ENCODE peak calls at places on chromosomes 11 and 22, in four cellular contexts. One of them, this sample, is unnamed.

GRCh38 chr11:107957109-107957588 is 28.9 kb downstream of the RAB39A start:
- DNase-seq in MM.1S: peak; percentile 17
- DNase-seq in tibial artery: peak; percentile 59
- DNase-seq in heart left ventricle: no peak
- DNase-seq in this sample: no peak

GRCh38 chr11:14341968-14342367 is 17.0 kb downstream of the RRAS2 start:
- DNase-seq in MM.1S: no peak
- DNase-seq in tibial artery: no peak
- DNase-seq in heart left ventricle: no peak
- DNase-seq in this sample: no peak

GRCh38 chr22:20181194-20181931 is 30.5 kb upstream of the CCDC188 start:
- DNase-seq in MM.1S: no peak
- DNase-seq in tibial artery: no peak
- DNase-seq in heart left ventricle: no peak
- DNase-seq in this sample: no peak

GRCh38 chr11:57874981-57875380 is 113.4 kb downstream of the CTNND1 start:
- DNase-seq in MM.1S: no peak
- DNase-seq in tibial artery: no peak
- DNase-seq in heart left ventricle: no peak
- DNase-seq in this sample: no peak

GRCh38 chr11:66542362-66542761 is 3.5 kb downstream of the ZDHHC24 start:
- DNase-seq in MM.1S: no peak
- DNase-seq in tibial artery: no peak
- DNase-seq in heart left ventricle: no peak
- DNase-seq in this sample: no peak

GRCh38 chr11:112219476-112220232 is 6.6 kb upstream of the PTS start:
- DNase-seq in MM.1S: peak; percentile 66
- DNase-seq in tibial artery: no peak
- DNase-seq in heart left ventricle: peak; percentile 29
- DNase-seq in this sample: peak; percentile 57

GRCh38 chr11:131235328-131236298 is 134.8 kb upstream of the NTM start:
- DNase-seq in MM.1S: no peak
- DNase-seq in tibial artery: no peak
- DNase-seq in heart left ventricle: no peak
- DNase-seq in this sample: no peak

GRCh38 chr22:36860017-36860416 is 789 bp upstream of the NCF4 start:
- DNase-seq in MM.1S: no peak
- DNase-seq in tibial artery: no peak
- DNase-seq in heart left ventricle: no peak
- DNase-seq in this sample: no peak

GRCh38 chr11:63560506-63561179 is 2.5 kb downstream of the PLAAT2 start:
- DNase-seq in MM.1S: no peak
- DNase-seq in tibial artery: no peak
- DNase-seq in heart left ventricle: no peak
- DNase-seq in this sample: no peak

GRCh38 chr22:35455529-35455928 is 55.6 kb downstream of the MCM5 start:
- DNase-seq in MM.1S: no peak
- DNase-seq in tibial artery: no peak
- DNase-seq in heart left ventricle: no peak
- DNase-seq in this sample: no peak

GRCh38 chr11:46075928-46076327 is 45.3 kb downstream of the PHF21A start:
- DNase-seq in MM.1S: no peak
- DNase-seq in tibial artery: no peak
- DNase-seq in heart left ventricle: no peak
- DNase-seq in this sample: no peak

GRCh38 chr11:1267441-1268100 is 41.9 kb downstream of the TOLLIP start:
- DNase-seq in MM.1S: no peak
- DNase-seq in tibial artery: no peak
- DNase-seq in heart left ventricle: no peak
- DNase-seq in this sample: no peak

GRCh38 chr11:93541884-93542752 is 1.1 kb downstream of the SMCO4 start:
- DNase-seq in MM.1S: peak; percentile 31
- DNase-seq in tibial artery: peak; percentile 36
- DNase-seq in heart left ventricle: peak; percentile 55
- DNase-seq in this sample: no peak

GRCh38 chr22:47943729-47944700 is 1181.6 kb downstream of the TBC1D22A start:
- DNase-seq in MM.1S: no peak
- DNase-seq in tibial artery: no peak
- DNase-seq in heart left ventricle: no peak
- DNase-seq in this sample: no peak

GRCh38 chr11:472816-473215 is 22.7 kb downstream of the PTDSS2 start:
- DNase-seq in MM.1S: no peak
- DNase-seq in tibial artery: no peak
- DNase-seq in heart left ventricle: no peak
- DNase-seq in this sample: no peak

GRCh38 chr11:67381244-67381972 is 8.0 kb upstream of the CLCF1 start:
- DNase-seq in MM.1S: no peak
- DNase-seq in tibial artery: no peak
- DNase-seq in heart left ventricle: no peak
- DNase-seq in this sample: no peak

GRCh38 chr11:94768602-94769511 is 701 bp downstream of the AMOTL1 start:
- DNase-seq in MM.1S: peak; percentile 36
- DNase-seq in tibial artery: peak; percentile 33
- DNase-seq in heart left ventricle: peak; percentile 65
- DNase-seq in this sample: no peak

GRCh38 chr11:69873166-69874077 is 54.2 kb upstream of the FGF3 start:
- DNase-seq in MM.1S: no peak
- DNase-seq in tibial artery: no peak
- DNase-seq in heart left ventricle: no peak
- DNase-seq in this sample: no peak

GRCh38 chr11:30411383-30411782 is 88.5 kb downstream of the ARL14EP start:
- DNase-seq in MM.1S: no peak
- DNase-seq in tibial artery: no peak
- DNase-seq in heart left ventricle: no peak
- DNase-seq in this sample: no peak

GRCh38 chr22:24289138-24289537 is 18.5 kb downstream of the SPECC1L start:
- DNase-seq in MM.1S: no peak
- DNase-seq in tibial artery: no peak
- DNase-seq in heart left ventricle: no peak
- DNase-seq in this sample: no peak

GRCh38 chr22:48929276-48929790 is 898.3 kb downstream of the BRD1 start:
- DNase-seq in MM.1S: no peak
- DNase-seq in tibial artery: no peak
- DNase-seq in heart left ventricle: no peak
- DNase-seq in this sample: no peak

GRCh38 chr11:116179346-116179850 is 593.4 kb downstream of the BUD13 start:
- DNase-seq in MM.1S: no peak
- DNase-seq in tibial artery: no peak
- DNase-seq in heart left ventricle: no peak
- DNase-seq in this sample: no peak

GRCh38 chr22:46776876-46777608 is 14.6 kb downstream of the TBC1D22A start:
- DNase-seq in MM.1S: no peak
- DNase-seq in tibial artery: no peak
- DNase-seq in heart left ventricle: no peak
- DNase-seq in this sample: no peak

GRCh38 chr11:104928831-104929230 is 30.6 kb upstream of the CASP12 start:
- DNase-seq in MM.1S: no peak
- DNase-seq in tibial artery: no peak
- DNase-seq in heart left ventricle: no peak
- DNase-seq in this sample: no peak

GRCh38 chr22:49229483-49230193 is 598.0 kb downstream of the BRD1 start:
- DNase-seq in MM.1S: no peak
- DNase-seq in tibial artery: no peak
- DNase-seq in heart left ventricle: no peak
- DNase-seq in this sample: no peak

GRCh38 chr22:40567626-40568328 is 68.7 kb downstream of the MRTFA start:
- DNase-seq in MM.1S: no peak
- DNase-seq in tibial artery: no peak
- DNase-seq in heart left ventricle: no peak
- DNase-seq in this sample: no peak

GRCh38 chr11:63489879-63490278 is 1.1 kb downstream of the PLAAT5 start:
- DNase-seq in MM.1S: no peak
- DNase-seq in tibial artery: no peak
- DNase-seq in heart left ventricle: no peak
- DNase-seq in this sample: no peak

GRCh38 chr11:10233581-10233980 is 60.4 kb downstream of the SBF2 start:
- DNase-seq in MM.1S: no peak
- DNase-seq in tibial artery: no peak
- DNase-seq in heart left ventricle: no peak
- DNase-seq in this sample: no peak

GRCh38 chr11:83648610-83649467 is 362.7 kb upstream of the CCDC90B start:
- DNase-seq in MM.1S: no peak
- DNase-seq in tibial artery: no peak
- DNase-seq in heart left ventricle: no peak
- DNase-seq in this sample: no peak

GRCh38 chr11:3956748-3957147 is 101.3 kb downstream of the STIM1 start:
- DNase-seq in MM.1S: no peak
- DNase-seq in tibial artery: no peak
- DNase-seq in heart left ventricle: no peak
- DNase-seq in this sample: no peak

DNA sequence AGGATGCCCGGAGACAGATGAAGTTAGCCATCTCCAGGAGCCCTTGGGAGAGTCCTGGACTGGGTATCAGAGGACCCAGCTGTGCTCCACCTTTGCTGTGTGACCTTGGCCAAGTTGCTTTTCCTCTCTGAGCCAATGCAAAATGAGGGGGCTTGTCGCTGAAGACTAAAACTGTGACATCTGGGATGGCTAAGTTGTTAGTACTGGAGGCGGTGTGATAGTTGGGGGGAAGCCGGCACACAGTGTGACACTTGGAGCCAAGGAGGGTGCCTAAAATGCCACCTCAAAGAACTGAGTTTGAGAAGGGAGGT is 481 bp downstream of the INPP5J start:
- DNase-seq in MM.1S: no peak
- DNase-seq in tibial artery: no peak
- DNase-seq in heart left ventricle: no peak
- DNase-seq in this sample: no peak
- H3K4me3 ChIP-seq in MM.1S: no peak overlapping the region
- H3K4me3 ChIP-seq in tibial artery: peak overlapping the region; percentile 42
- H3K4me3 ChIP-seq in heart left ventricle: peak overlapping the region; percentile 32
- H3K4me3 ChIP-seq in this sample: no peak overlapping the region

GRCh38 chr11:74683279-74683871 is 47.9 kb downstream of the CHRDL2 start:
- DNase-seq in MM.1S: no peak
- DNase-seq in tibial artery: peak; percentile 21
- DNase-seq in heart left ventricle: no peak
- DNase-seq in this sample: no peak
- TF ChIP-seq CTCF in MM.1S: peak; percentile 15
- TF ChIP-seq CTCF in tibial artery: peak; percentile 54
- TF ChIP-seq CTCF in heart left ventricle: peak; percentile 56
- TF ChIP-seq CTCF in this sample: peak; percentile 41

DNA sequence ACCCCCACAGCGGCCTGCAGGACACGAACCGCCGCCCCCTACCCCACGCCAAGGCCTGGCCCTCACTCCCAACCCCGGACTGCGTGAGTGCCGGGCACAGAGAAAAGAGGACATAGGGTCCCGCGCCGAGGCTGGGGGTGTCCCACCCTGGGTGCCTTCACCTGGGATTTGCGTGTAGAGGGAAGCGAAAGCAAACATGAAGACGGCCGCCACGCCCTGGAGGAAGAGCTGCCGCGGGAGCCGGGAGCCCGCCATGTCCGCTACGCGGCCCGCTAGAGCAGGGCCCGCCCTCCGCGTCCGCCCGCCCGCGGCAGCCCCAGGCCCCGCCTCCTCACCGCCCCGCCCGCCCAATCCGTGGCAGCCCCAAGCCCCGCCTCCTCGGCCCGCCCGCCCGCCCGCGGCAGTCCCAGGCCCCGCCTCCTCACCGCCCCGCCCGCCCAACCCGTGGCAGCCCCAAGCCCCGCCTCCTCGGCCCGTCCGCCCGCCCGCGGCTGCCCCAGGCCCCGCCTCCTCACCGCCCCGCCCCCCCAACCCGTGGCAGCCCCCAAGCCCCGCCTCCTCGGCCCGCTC is at the start of gene LMF2:
- DNase-seq in MM.1S: no peak
- DNase-seq in tibial artery: peak; percentile 81
- DNase-seq in heart left ventricle: peak; percentile 93
- DNase-seq in this sample: no peak
- H3K4me3 ChIP-seq in MM.1S: peak within 1 kb of the TSS; percentile 89
- H3K4me3 ChIP-seq in tibial artery: peak within 1 kb of the TSS; percentile 88
- H3K4me3 ChIP-seq in heart left ventricle: peak within 1 kb of the TSS; percentile 80
- H3K4me3 ChIP-seq in this sample: peak within 1 kb of the TSS; percentile 83

GRCh38 chr11:123264431-123264780 is 69.4 kb upstream of the CLMP start:
- DNase-seq in MM.1S: peak; percentile 56
- DNase-seq in tibial artery: no peak
- DNase-seq in heart left ventricle: no peak
- DNase-seq in this sample: no peak

GRCh38 chr11:123261345-123262106 is 66.5 kb upstream of the CLMP start:
- DNase-seq in MM.1S: peak; percentile 79
- DNase-seq in tibial artery: peak; percentile 72
- DNase-seq in heart left ventricle: peak; percentile 80
- DNase-seq in this sample: peak; percentile 52

GRCh38 chr11:123255909-123256308 is 60.9 kb upstream of the CLMP start:
- DNase-seq in MM.1S: no peak
- DNase-seq in tibial artery: no peak
- DNase-seq in heart left ventricle: no peak
- DNase-seq in this sample: no peak

GRCh38 chr11:123258877-123259276 is 63.8 kb upstream of the CLMP start:
- DNase-seq in MM.1S: no peak
- DNase-seq in tibial artery: no peak
- DNase-seq in heart left ventricle: no peak
- DNase-seq in this sample: peak; percentile 26

DNA sequence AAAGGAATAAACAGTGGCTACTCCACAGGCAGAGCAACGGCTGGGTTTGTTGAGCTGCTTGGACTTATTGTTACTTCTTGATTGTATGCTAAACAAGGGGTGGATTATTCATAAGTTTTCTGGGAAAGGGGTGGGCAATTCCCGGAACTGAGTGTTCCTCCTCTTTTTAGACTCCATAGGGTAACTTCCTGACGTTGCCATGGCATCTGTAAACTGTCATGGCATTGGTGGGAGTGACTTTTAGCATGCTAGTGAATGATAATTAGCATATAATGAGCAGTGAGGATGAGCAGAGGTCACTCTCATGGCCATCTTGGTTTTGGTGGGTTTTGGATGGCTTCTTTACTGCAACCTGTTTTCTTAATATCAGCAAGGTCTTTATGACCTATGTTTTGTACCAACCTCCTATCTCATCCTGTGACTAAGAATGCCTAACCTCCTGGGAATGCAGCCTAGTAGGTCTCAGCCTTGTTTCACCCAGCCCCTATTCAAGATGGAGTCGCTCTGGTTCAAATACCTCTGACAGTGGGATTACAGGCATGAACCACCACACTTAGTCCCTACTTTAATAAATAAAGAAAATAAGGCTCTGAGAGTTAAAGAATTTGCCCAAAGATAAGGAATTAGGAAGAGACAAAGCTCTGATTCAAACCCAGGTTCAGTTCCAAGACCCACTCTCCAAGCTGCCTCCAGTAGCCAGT is 65.6 kb upstream of the CLMP start:
- DNase-seq in MM.1S: no peak
- DNase-seq in tibial artery: no peak
- DNase-seq in heart left ventricle: no peak
- DNase-seq in this sample: no peak
- TF ChIP-seq CTCF in MM.1S: no peak
- TF ChIP-seq CTCF in tibial artery: no peak
- TF ChIP-seq CTCF in heart left ventricle: no peak
- TF ChIP-seq CTCF in this sample: no peak

This sample was measured in GM12864.